ENCODE peak calls at places on chromosomes 11 and 22, in six cellular contexts. R, F, X, H, U and S are unnamed samples.

GRCh38 chr22:36734171-36735058 is 30.9 kb upstream of the CACNG2 start:
- DNase-seq in H (peak; percentile 51), U (peak; percentile 48), R (no peak), F (no peak), X (no peak), S (no peak)

GRCh38 chr11:36402568-36403181 is 106.6 kb downstream of the PRR5L start:
- DNase-seq in U (no peak), X (no peak), H (no peak), F (no peak), R (no peak), S (no peak)

GRCh38 chr22:27435839-27436581 is 365.5 kb downstream of the MN1 start:
- DNase-seq in H (no peak), X (no peak), F (peak; percentile 74), R (no peak), U (no peak), S (no peak)

GRCh38 chr22:37249946-37250345 is 5.9 kb upstream of the RAC2 start:
- DNase-seq in U (no peak), F (no peak), R (no peak), H (no peak), X (no peak), S (no peak)

GRCh38 chr11:116586392-116586791 is 186.4 kb downstream of the BUD13 start:
- DNase-seq in U (no peak), H (no peak), F (no peak), R (no peak), X (no peak), S (no peak)

GRCh38 chr11:134905513-134905912 is 493.5 kb upstream of the B3GAT1 start:
- DNase-seq in X (no peak), F (no peak), U (no peak), H (no peak), R (no peak), S (no peak)

GRCh38 chr11:18650859-18651557 is 16.9 kb upstream of the SPTY2D1 start:
- DNase-seq in X (no peak), F (no peak), U (peak; percentile 26), H (no peak), R (peak; percentile 29), S (peak; percentile 68)

GRCh38 chr11:22407899-22408298 is 69.7 kb downstream of the SLC17A6 start:
- DNase-seq in R (no peak), H (no peak), X (no peak), U (no peak), F (no peak), S (no peak)

GRCh38 chr11:77081976-77082836 is 15.4 kb downstream of the CAPN5 start:
- DNase-seq in F (peak; percentile 10), H (no peak), X (peak; percentile 49), R (no peak), U (no peak), S (no peak)

GRCh38 chr22:27480487-27480886 is 321.1 kb downstream of the MN1 start:
- DNase-seq in U (no peak), R (no peak), F (no peak), X (no peak), H (no peak), S (no peak)

GRCh38 chr11:111045408-111045806 is 200.1 kb upstream of the POU2AF2 start:
- DNase-seq in U (no peak), R (no peak), F (no peak), H (no peak), X (no peak), S (no peak)

GRCh38 chr11:132158091-132158490 is 787.7 kb downstream of the NTM start:
- DNase-seq in U (peak; percentile 12), R (no peak), F (no peak), X (no peak), H (no peak), S (peak; percentile 2)

GRCh38 chr11:12195773-12196172 is 85.4 kb downstream of the MICAL2 start:
- DNase-seq in U (no peak), X (no peak), R (no peak), F (no peak), H (no peak), S (peak; percentile 72)

GRCh38 chr22:31501738-31502137 is 5.4 kb downstream of the SFI1 start:
- DNase-seq in U (no peak), H (no peak), R (no peak), F (no peak), X (no peak), S (no peak)

GRCh38 chr11:63243533-63243932 is at the start of gene SLC22A25:
- DNase-seq in F (no peak), H (no peak), R (no peak), U (peak; percentile 2), X (no peak), S (no peak)

GRCh38 chr11:2655320-2655719 is 44.5 kb downstream of the KCNQ1OT1 start:
- DNase-seq in F (no peak), R (no peak), H (no peak), U (no peak), X (peak; percentile 28), S (no peak)

DNA sequence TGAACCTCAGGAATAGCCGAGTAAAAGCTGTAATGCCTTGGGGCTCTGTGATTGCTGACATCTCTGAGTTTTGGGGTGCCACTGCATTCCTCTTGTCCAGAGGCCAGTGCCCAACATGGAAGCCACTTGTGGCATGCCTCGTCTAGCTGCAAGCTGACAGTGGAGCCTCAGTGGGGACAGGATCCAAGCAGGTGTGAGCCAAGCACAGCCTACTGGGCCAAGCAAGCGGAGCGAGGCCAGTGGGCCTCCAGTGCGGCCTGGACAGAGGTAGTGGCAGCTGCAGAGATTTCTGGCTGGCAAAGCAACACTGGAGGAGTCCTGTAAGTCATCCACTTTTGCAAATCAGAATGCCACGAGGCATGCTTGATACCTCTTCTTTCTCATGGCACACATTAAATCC is 1038.2 kb upstream of the CNTN5 start:
- DNase-seq in U (no peak), X (no peak), R (no peak), H (no peak), F (no peak), S (no peak)
- TF ChIP-seq POLR2A in U (no peak), X (no peak), R (no peak), H (no peak), F (no peak), S (no peak)

GRCh38 chr11:94002226-94002625 is 18.9 kb upstream of the HEPHL1 start:
- DNase-seq in H (no peak), U (no peak), F (no peak), X (no peak), R (no peak), S (no peak)
- TF ChIP-seq POLR2A in H (no peak), U (no peak), F (no peak), X (no peak), R (no peak), S (no peak)

GRCh38 chr11:85953491-85954143 is 98.4 kb downstream of the CCDC83 start:
- DNase-seq in X (no peak), F (no peak), H (no peak), R (no peak), U (no peak), S (no peak)

GRCh38 chr11:85951049-85951405 is 95.8 kb downstream of the CCDC83 start:
- DNase-seq in X (no peak), H (no peak), F (no peak), R (no peak), U (no peak), S (no peak)

GRCh38 chr11:85950317-85951048 is 95.3 kb downstream of the CCDC83 start:
- DNase-seq in H (no peak), F (no peak), X (no peak), R (no peak), U (no peak), S (no peak)

GRCh38 chr11:85949798-85950197 is 94.6 kb downstream of the CCDC83 start:
- DNase-seq in U (no peak), R (no peak), H (no peak), F (no peak), X (no peak), S (no peak)

GRCh38 chr11:85951428-85952107 is 96.4 kb downstream of the CCDC83 start:
- DNase-seq in F (no peak), X (no peak), U (no peak), H (no peak), R (no peak), S (no peak)
- TF ChIP-seq POLR2A in F (no peak), X (no peak), U (no peak), H (no peak), R (no peak), S (peak; percentile 2)

DNA sequence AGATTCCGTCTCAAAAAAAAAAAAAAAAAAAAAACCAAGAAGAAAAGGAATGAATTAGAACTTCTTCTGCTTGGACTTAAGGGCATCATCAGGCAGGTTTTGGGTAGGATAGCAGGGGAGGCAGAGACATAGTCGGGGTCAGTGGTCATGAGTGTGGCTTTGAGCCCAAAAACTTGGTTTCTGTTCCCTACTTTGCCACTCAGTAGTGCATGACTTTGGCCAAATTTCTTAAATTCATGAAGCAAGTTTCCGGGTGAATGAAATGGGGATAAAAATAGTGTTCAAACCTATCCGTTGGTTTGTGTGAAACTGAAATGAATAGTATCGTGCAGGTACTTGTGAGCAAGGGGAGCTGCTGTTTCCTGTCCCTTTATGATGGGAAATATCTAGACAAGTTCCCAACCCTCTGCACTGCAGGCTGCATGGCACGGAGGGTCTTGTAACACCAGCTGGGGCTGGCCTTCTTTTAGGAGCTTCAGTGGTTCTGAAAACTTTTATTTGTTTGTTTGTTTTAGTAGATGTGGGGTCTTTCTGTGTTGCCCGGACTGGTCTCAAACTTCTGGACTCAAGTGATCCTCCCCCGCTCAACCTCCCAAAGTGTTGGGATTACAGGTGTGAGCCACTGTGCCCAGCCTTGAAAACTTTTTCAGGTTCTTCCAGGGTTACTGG is 18.4 kb downstream of the NEAT1 start:
- DNase-seq in R (no peak), X (peak; percentile 38), F (peak; percentile 7), U (no peak), H (no peak), S (no peak)
- TF ChIP-seq POLR2A in R (no peak), X (no peak), F (no peak), U (no peak), H (no peak), S (peak; percentile 46)

DNA sequence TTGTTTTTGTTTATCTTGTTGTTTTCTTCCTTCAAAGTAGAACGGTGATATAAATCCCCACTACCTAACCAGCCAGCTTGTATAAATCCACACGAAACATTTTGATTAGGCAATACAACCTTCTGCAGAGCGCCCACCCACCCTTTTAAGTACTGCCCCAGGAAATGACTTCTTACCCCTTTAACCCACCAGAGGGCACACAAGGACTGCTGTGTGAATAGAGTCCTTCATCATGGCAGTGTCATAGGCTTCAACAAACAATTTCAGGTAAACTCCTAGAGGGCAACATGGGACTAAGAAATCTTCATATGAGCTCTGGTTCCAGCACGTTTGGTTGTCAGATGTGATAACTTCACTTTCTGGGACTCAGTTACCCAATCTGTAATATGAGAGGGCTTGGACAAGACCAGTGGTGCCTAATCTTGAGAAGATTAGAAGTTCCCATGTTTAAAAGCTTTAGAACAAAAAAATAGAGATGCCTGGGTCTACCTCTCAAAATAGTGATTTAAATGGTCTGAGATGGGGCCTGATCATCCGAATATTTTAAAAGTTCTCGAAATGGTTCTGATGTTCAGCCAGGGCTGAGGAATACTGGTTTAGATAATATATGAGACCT is 56.1 kb downstream of the PIWIL4 start:
- DNase-seq in X (no peak), H (peak; percentile 57), F (peak; percentile 44), U (peak; percentile 12), R (peak; percentile 70), S (peak; percentile 74)
- TF ChIP-seq POLR2A in X (no peak), H (no peak), F (no peak), U (no peak), R (no peak), S (no peak)

GRCh38 chr11:85810871-85811611 is at the start of gene SYTL2:
- DNase-seq in X (peak; percentile 73), R (peak; percentile 8), U (peak; percentile 90), F (peak; percentile 65), H (peak; percentile 84), S (peak; percentile 84)
- TF ChIP-seq POLR2A in X (peak; percentile 64), R (no peak), U (peak; percentile 96), F (peak; percentile 66), H (no peak), S (no peak)